ENCODE peak calls at places on chromosomes 2 and 18, in ten cellular contexts. H is GM23248, X is fibroblast of lung, U is MM.1S, P is HCT116, V is IMR-90, O is hepatocyte, D is astrocyte, L is Karpas-422, M is GM12878. F is an unnamed sample.
A peak's percentile ranks its signal among the peaks of the same experiment; 100 is the strongest.

GRCh38 chr2:223602972-223603371 is 811 bp upstream of the SCG2 start:
- DNase-seq in H (no peak), X (peak; percentile 42), U (no peak), P (no peak), V (peak; percentile 74), O (no peak), D (peak; percentile 45), L (no peak), M (no peak), F (no peak)

GRCh38 chr2:198638579-198638978 is 819.2 kb downstream of the SATB2 start:
- DNase-seq in H (peak; percentile 54), X (no peak), U (no peak), P (no peak), V (peak; percentile 9), O (no peak), D (no peak), L (no peak), M (no peak), F (no peak)

GRCh38 chr2:61016392-61017002 is 1.0 kb upstream of the PEX13 start:
- DNase-seq in H (no peak), X (no peak), U (peak; percentile 20), P (no peak), V (no peak), O (no peak), D (no peak), L (peak; percentile 69), M (no peak), F (no peak)

GRCh38 chr2:129755786-129756185 is 223.7 kb upstream of the RAB6C start:
- DNase-seq in H (no peak), X (no peak), U (no peak), P (no peak), V (no peak), O (no peak), D (no peak), L (no peak), M (no peak), F (no peak)

GRCh38 chr18:37452697-37453385 is 112.8 kb downstream of the CELF4 start:
- DNase-seq in H (peak; percentile 57), X (peak; percentile 60), U (no peak), P (no peak), V (no peak), O (peak; percentile 71), D (peak; percentile 36), L (no peak), M (no peak), F (peak; percentile 87)

GRCh38 chr2:81734981-81735380 is 1430.4 kb upstream of the LRRTM1 start:
- DNase-seq in H (no peak), X (peak; percentile 0), U (no peak), P (no peak), V (peak; percentile 40), O (no peak), D (no peak), L (no peak), M (no peak), F (no peak)

GRCh38 chr2:203909192-203909945 is 27.2 kb upstream of the ICOS start:
- DNase-seq in H (peak; percentile 87), X (peak; percentile 65), U (peak; percentile 59), P (peak; percentile 13), V (peak; percentile 80), O (peak; percentile 66), D (peak; percentile 56), L (peak; percentile 49), M (no peak), F (peak; percentile 85)

GRCh38 chr2:199315299-199316179 is 142.2 kb downstream of the SATB2 start:
- DNase-seq in H (peak; percentile 71), X (peak; percentile 83), U (peak; percentile 41), P (no peak), V (peak; percentile 80), O (peak; percentile 69), D (peak; percentile 78), L (peak; percentile 53), M (no peak), F (no peak)

GRCh38 chr2:10161206-10161931 is 38.8 kb downstream of the RRM2 start:
- DNase-seq in H (no peak), X (peak; percentile 70), U (no peak), P (no peak), V (peak; percentile 35), O (peak; percentile 38), D (peak; percentile 59), L (no peak), M (no peak), F (peak; percentile 82)

GRCh38 chr2:65957454-65957853 is 477.5 kb upstream of the MEIS1 start:
- DNase-seq in H (no peak), X (no peak), U (no peak), P (no peak), V (no peak), O (no peak), D (no peak), L (no peak), M (no peak), F (no peak)

GRCh38 chr2:65957886-65958285 is 477.0 kb upstream of the MEIS1 start:
- DNase-seq in H (no peak), X (no peak), U (no peak), P (no peak), V (no peak), O (no peak), D (no peak), L (no peak), M (no peak), F (no peak)

GRCh38 chr2:65952966-65953365 is 482.0 kb upstream of the MEIS1 start:
- DNase-seq in H (no peak), X (no peak), U (no peak), P (no peak), V (no peak), O (no peak), D (no peak), L (no peak), M (no peak), F (no peak)

GRCh38 chr2:65955259-65955658 is 479.7 kb upstream of the MEIS1 start:
- DNase-seq in H (no peak), X (no peak), U (no peak), P (no peak), V (no peak), O (no peak), D (no peak), L (no peak), M (no peak), F (no peak)
- H3K27me3 ChIP-seq in H (no peaks in the 10 kb centered on the region), X (no peaks in the 10 kb centered on the region), U (no peaks in the 10 kb centered on the region), P (no peaks in the 10 kb centered on the region), V (no peaks in the 10 kb centered on the region), O (no peaks in the 10 kb centered on the region), D (no peaks in the 10 kb centered on the region), L (peaks cover 2% of the 10 kb centered on the region), M (no peaks in the 10 kb centered on the region), F (no peaks in the 10 kb centered on the region)

GRCh38 chr18:21757833-21758232 is 17.2 kb downstream of the MIB1 start:
- DNase-seq in H (no peak), X (no peak), U (no peak), P (no peak), V (no peak), O (no peak), D (no peak), L (no peak), M (no peak), F (no peak)

GRCh38 chr18:21761471-21762115 is 21.0 kb downstream of the MIB1 start:
- DNase-seq in H (no peak), X (no peak), U (no peak), P (no peak), V (no peak), O (no peak), D (no peak), L (no peak), M (no peak), F (peak; percentile 4)

GRCh38 chr18:21763846-21764646 is 23.5 kb downstream of the MIB1 start:
- DNase-seq in H (no peak), X (no peak), U (no peak), P (no peak), V (peak; percentile 10), O (no peak), D (no peak), L (no peak), M (no peak), F (no peak)

GRCh38 chr18:21762181-21762772 is 21.7 kb downstream of the MIB1 start:
- DNase-seq in H (no peak), X (no peak), U (no peak), P (no peak), V (no peak), O (no peak), D (no peak), L (no peak), M (no peak), F (no peak)

DNA sequence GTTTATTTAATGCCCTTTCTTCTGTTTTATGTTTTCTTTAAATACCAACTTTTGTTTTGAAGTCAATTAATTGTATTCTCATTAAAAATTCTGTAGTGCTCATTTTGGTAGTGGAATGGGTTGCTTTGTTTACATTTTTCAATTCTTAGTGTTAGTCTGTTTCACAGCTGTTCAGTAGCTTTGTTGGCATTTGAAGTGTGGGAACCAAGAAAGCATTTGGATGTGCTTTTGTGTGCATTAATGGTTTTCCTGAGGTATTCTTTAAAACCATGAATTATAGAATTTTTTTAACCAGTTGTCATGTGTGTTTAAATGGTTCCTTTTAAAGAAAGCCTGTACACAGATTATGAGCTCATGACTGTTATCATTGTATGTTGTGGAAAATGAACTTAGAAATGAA is 19.7 kb downstream of the MIB1 start:
- DNase-seq in H (peak; percentile 45), X (peak; percentile 76), U (no peak), P (no peak), V (peak; percentile 65), O (no peak), D (peak; percentile 70), L (no peak), M (no peak), F (peak; percentile 15)
- H4K20me1 ChIP-seq in H (no peaks in the 10 kb centered on the region), X (no peaks in the 10 kb centered on the region), U (no peaks in the 10 kb centered on the region), P (no peaks in the 10 kb centered on the region), V (peaks cover 23% of the 10 kb centered on the region), O (peaks cover 54% of the 10 kb centered on the region), D (peaks cover 51% of the 10 kb centered on the region), L (no peaks in the 10 kb centered on the region), M (no peaks in the 10 kb centered on the region), F (peaks cover 23% of the 10 kb centered on the region)

GRCh38 chr18:63161032-63161727 is 158.4 kb downstream of the BCL2 start:
- DNase-seq in H (no peak), X (peak; percentile 1), U (peak; percentile 88), P (no peak), V (no peak), O (no peak), D (no peak), L (peak; percentile 60), M (peak; percentile 92), F (no peak)
- H3K4me1 ChIP-seq in H (peaks cover 17% of the 10 kb centered on the region), X (peaks cover 12% of the 10 kb centered on the region), U (peaks cover 76% of the 10 kb centered on the region), P (no peaks in the 10 kb centered on the region), V (peaks cover 6% of the 10 kb centered on the region), O (peaks cover 22% of the 10 kb centered on the region), D (peaks cover 14% of the 10 kb centered on the region), L (peaks cover 97% of the 10 kb centered on the region), M (peaks cover 65% of the 10 kb centered on the region), F (peaks cover 13% of the 10 kb centered on the region)

DNA sequence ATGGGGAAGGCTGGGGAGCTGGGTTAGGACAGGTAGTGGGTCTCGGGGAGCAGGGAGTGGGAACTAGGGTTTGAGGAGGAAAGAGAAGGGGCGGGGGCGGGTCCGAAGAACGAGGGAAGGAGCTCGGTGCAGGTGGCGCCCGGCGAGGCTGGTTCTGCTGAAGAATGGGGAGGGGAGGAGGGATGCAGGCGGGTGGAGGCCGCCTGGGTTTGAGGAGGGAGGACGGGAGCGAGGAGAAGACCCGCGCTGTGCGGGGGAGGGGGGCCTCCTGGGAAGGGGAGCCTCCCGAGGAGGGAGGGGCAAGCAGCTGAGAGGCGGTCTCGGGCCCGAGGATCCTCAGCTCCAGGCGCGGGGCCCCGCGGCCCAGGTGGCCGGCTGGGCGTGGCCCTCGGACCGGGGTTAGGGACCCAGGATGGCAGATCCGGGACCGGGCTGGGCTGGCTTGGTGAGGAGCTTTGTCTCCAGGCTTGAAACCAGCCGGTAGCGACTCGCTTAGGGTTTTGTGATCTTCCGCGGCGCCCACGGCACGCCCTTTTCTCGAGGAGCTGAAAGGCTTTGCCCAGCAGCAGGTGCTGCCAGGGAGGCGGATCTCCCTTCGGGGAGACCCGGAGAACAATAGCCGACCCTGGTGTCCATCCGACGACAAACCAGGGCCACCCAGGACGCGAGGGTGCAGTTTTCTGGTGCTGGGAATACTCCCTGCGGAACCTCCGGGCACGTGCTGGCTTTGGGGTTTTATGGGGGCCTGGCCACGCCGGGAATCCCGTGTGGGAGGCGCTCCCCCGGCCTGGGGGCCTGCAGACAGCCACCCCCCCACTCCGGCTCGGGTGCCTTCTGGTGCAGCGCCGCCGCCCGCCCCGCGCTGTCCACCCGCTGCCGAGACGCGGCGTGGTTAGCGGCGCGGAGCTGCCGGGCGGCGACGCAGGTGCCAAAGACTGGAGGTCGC is 1.4 kb downstream of the DPYSL5 start:
- DNase-seq in H (no peak), X (no peak), U (no peak), P (no peak), V (no peak), O (peak; percentile 11), D (no peak), L (no peak), M (no peak), F (peak; percentile 56)
- H3K27me3 ChIP-seq in H (peaks cover 98% of the 10 kb centered on the region), X (peaks cover 67% of the 10 kb centered on the region), U (peaks cover 73% of the 10 kb centered on the region), P (no peaks in the 10 kb centered on the region), V (peaks cover 87% of the 10 kb centered on the region), O (peaks cover 91% of the 10 kb centered on the region), D (peaks cover 77% of the 10 kb centered on the region), L (no peaks in the 10 kb centered on the region), M (peaks cover 27% of the 10 kb centered on the region), F (peaks cover 88% of the 10 kb centered on the region)